ENCODE peak calls at places on chromosome 17, in eight cellular contexts. O is astrocyte of the cerebellum; A is stomach; Y is prostate gland; M is heart left ventricle; W is CD8-positive, alpha-beta T cell; R is pancreas; H is heart right ventricle. G is an unnamed sample.

GRCh38 chr17:40542562-40543411 is 22.5 kb downstream of the CCR7 start:
- DNase-seq in O (peak; percentile 86), A (peak; percentile 49), Y (no peak), M (peak; percentile 81), W (no peak), R (peak; percentile 44), H (peak; percentile 75), G (peak; percentile 84)

GRCh38 chr17:16938031-16938430 is 33.9 kb downstream of the TNFRSF13B start:
- DNase-seq in O (no peak), A (peak; percentile 8), Y (no peak), M (no peak), W (no peak), R (peak; percentile 2), H (no peak), G (no peak)

GRCh38 chr17:17682293-17682736 is 1.1 kb downstream of the RAI1 start:
- DNase-seq in O (no peak), A (peak; percentile 57), Y (peak; percentile 40), M (peak; percentile 79), W (peak; percentile 23), R (peak; percentile 48), H (peak; percentile 59), G (no peak)

GRCh38 chr17:29909604-29910003 is 20.4 kb downstream of the SSH2 start:
- DNase-seq in O (no peak), A (no peak), Y (no peak), M (no peak), W (no peak), R (no peak), H (no peak), G (no peak)

GRCh38 chr17:76151896-76152454 is 10.9 kb upstream of the FOXJ1 start:
- DNase-seq in O (no peak), A (no peak), Y (no peak), M (no peak), W (no peak), R (no peak), H (no peak), G (no peak)

GRCh38 chr17:59829217-59830006 is 63.3 kb downstream of the TUBD1 start:
- DNase-seq in O (peak; percentile 96), A (no peak), Y (no peak), M (no peak), W (no peak), R (no peak), H (no peak), G (peak; percentile 98)

GRCh38 chr17:17959520-17960361 is 12.5 kb downstream of the TOM1L2 start:
- DNase-seq in O (peak; percentile 49), A (no peak), Y (no peak), M (no peak), W (no peak), R (no peak), H (no peak), G (no peak)

GRCh38 chr17:3687949-3688614 is 7.9 kb downstream of the P2RX5 start:
- DNase-seq in O (no peak), A (no peak), Y (no peak), M (no peak), W (no peak), R (no peak), H (no peak), G (no peak)

GRCh38 chr17:76584427-76585047 is 1.1 kb downstream of the ST6GALNAC2 start:
- DNase-seq in O (no peak), A (no peak), Y (no peak), M (no peak), W (no peak), R (no peak), H (no peak), G (no peak)

GRCh38 chr17:8791910-8792270 is 7.3 kb downstream of the MFSD6L start:
- DNase-seq in O (peak; percentile 13), A (no peak), Y (no peak), M (no peak), W (no peak), R (no peak), H (no peak), G (peak; percentile 31)

GRCh38 chr17:74960739-74961342 is 11.7 kb downstream of the HID1 start:
- DNase-seq in O (no peak), A (peak; percentile 55), Y (no peak), M (no peak), W (no peak), R (no peak), H (no peak), G (no peak)

GRCh38 chr17:35244345-35245195 is 1.7 kb downstream of the SLFN5 start:
- DNase-seq in O (no peak), A (peak; percentile 66), Y (peak; percentile 15), M (peak; percentile 78), W (peak; percentile 74), R (peak; percentile 31), H (peak; percentile 70), G (peak; percentile 75)

GRCh38 chr17:45430738-45431530 is 1.7 kb downstream of the ARHGAP27 start:
- DNase-seq in O (no peak), A (peak; percentile 84), Y (peak; percentile 88), M (no peak), W (no peak), R (peak; percentile 64), H (no peak), G (no peak)

GRCh38 chr17:60106377-60107059 is 27.8 kb upstream of the HEATR6 start:
- DNase-seq in O (peak; percentile 18), A (no peak), Y (peak; percentile 2), M (no peak), W (no peak), R (no peak), H (no peak), G (no peak)

GRCh38 chr17:42155614-42156045 is 841 bp upstream of the RAB5C start:
- DNase-seq in O (no peak), A (no peak), Y (no peak), M (no peak), W (no peak), R (no peak), H (no peak), G (no peak)

GRCh38 chr17:9004132-9004960 is 17.0 kb upstream of the NTN1 start:
- DNase-seq in O (no peak), A (no peak), Y (no peak), M (no peak), W (no peak), R (no peak), H (no peak), G (no peak)

GRCh38 chr17:11608396-11608795 is 10.1 kb downstream of the DNAH9 start:
- DNase-seq in O (no peak), A (peak; percentile 30), Y (peak; percentile 79), M (no peak), W (no peak), R (peak; percentile 60), H (no peak), G (no peak)

GRCh38 chr17:36597866-36598777 is 3.3 kb upstream of the MRM1 start:
- DNase-seq in O (no peak), A (no peak), Y (no peak), M (no peak), W (no peak), R (no peak), H (no peak), G (no peak)

GRCh38 chr17:37605081-37605480 is 4.1 kb downstream of the SYNRG start:
- DNase-seq in O (no peak), A (no peak), Y (no peak), M (no peak), W (no peak), R (no peak), H (no peak), G (no peak)

GRCh38 chr17:79097226-79098055 is 22.8 kb downstream of the ENGASE start:
- DNase-seq in O (no peak), A (no peak), Y (no peak), M (no peak), W (no peak), R (no peak), H (no peak), G (no peak)
- H3K4me3 ChIP-seq in O (no peak overlapping the region), A (no peak overlapping the region), Y (no peak overlapping the region), M (no peak overlapping the region), W (no peak overlapping the region), R (no peak overlapping the region), H (no peak overlapping the region), G (no peak overlapping the region)

GRCh38 chr17:978110-979093 is 1.2 kb downstream of the NXN start:
- DNase-seq in O (no peak), A (peak; percentile 32), Y (no peak), M (peak; percentile 74), W (no peak), R (no peak), H (peak; percentile 52), G (no peak)

GRCh38 chr17:980406-981291 is 1.1 kb upstream of the NXN start:
- DNase-seq in O (peak; percentile 69), A (peak; percentile 81), Y (peak; percentile 83), M (peak; percentile 79), W (peak; percentile 49), R (peak; percentile 80), H (peak; percentile 59), G (no peak)

GRCh38 chr17:981292-981658 is 1.7 kb upstream of the NXN start:
- DNase-seq in O (no peak), A (no peak), Y (no peak), M (no peak), W (no peak), R (no peak), H (no peak), G (no peak)

GRCh38 chr17:979211-979538 is 401 bp downstream of the NXN start:
- DNase-seq in O (no peak), A (no peak), Y (no peak), M (no peak), W (no peak), R (peak; percentile 63), H (no peak), G (no peak)

GRCh38 chr17:979539-980405 is at the start of gene NXN:
- DNase-seq in O (no peak), A (peak; percentile 91), Y (peak; percentile 87), M (peak; percentile 96), W (peak; percentile 81), R (peak; percentile 85), H (peak; percentile 94), G (no peak)
- TF ChIP-seq CTCF in O (peak; percentile 20), A (no peak), Y (no peak), M (no peak), W (no peak), R (no peak), H (peak; percentile 38), G (peak; percentile 24)

GRCh38 chr17:7557147-7557764 is 1.3 kb upstream of the TNFSF13 start:
- DNase-seq in O (no peak), A (peak; percentile 38), Y (no peak), M (no peak), W (no peak), R (no peak), H (no peak), G (no peak)

GRCh38 chr17:7558544-7559306 is at the start of gene TNFSF13:
- DNase-seq in O (no peak), A (peak; percentile 73), Y (peak; percentile 42), M (peak; percentile 79), W (no peak), R (peak; percentile 46), H (peak; percentile 68), G (no peak)

GRCh38 chr17:7559307-7560171 is 989 bp downstream of the TNFSF13 start:
- DNase-seq in O (no peak), A (peak; percentile 79), Y (peak; percentile 31), M (no peak), W (no peak), R (peak; percentile 62), H (no peak), G (no peak)

GRCh38 chr17:7556627-7557026 is 1.9 kb upstream of the TNFSF13 start:
- DNase-seq in O (no peak), A (no peak), Y (peak; percentile 26), M (no peak), W (no peak), R (no peak), H (no peak), G (no peak)

GRCh38 chr17:7557825-7558543 is 566 bp upstream of the TNFSF13 start:
- DNase-seq in O (no peak), A (peak; percentile 96), Y (peak; percentile 94), M (peak; percentile 92), W (no peak), R (peak; percentile 96), H (peak; percentile 87), G (peak; percentile 28)
- H3K4me3 ChIP-seq in O (no peak overlapping the region), A (peak overlapping the region; percentile 99), Y (peak overlapping the region; percentile 25), M (peak overlapping the region; percentile 98), W (peak overlapping the region; percentile 21), R (peak overlapping the region; percentile 97), H (peak overlapping the region; percentile 88), G (no peak overlapping the region)

GRCh38 chr17:81394377-81394747 is 895 bp upstream of the BAHCC1 start:
- DNase-seq in O (no peak), A (no peak), Y (no peak), M (no peak), W (no peak), R (no peak), H (no peak), G (no peak)
- TF ChIP-seq CTCF in O (no peak), A (no peak), Y (no peak), M (no peak), W (no peak), R (no peak), H (no peak), G (peak; percentile 24)

G was measured in AG09309.